ENCODE peak calls at places on chromosomes 16 and 17, in seven cellular contexts. One of them, this sample, is unnamed.

GRCh38 chr17:8408371-8408770 is 10.7 kb upstream of the RNF222 start:
- DNase-seq in PC-3: peak
- DNase-seq in SK-N-SH: no peak
- DNase-seq in MM.1S: peak
- DNase-seq in OCI-LY7: no peak
- DNase-seq in HCT116: peak
- DNase-seq in neural progenitor cell: peak
- DNase-seq in this sample: no peak

GRCh38 chr17:3592216-3592860 is 16.9 kb downstream of the TRPV1 start:
- DNase-seq in PC-3: no peak
- DNase-seq in SK-N-SH: no peak
- DNase-seq in MM.1S: no peak
- DNase-seq in OCI-LY7: no peak
- DNase-seq in HCT116: no peak
- DNase-seq in neural progenitor cell: no peak
- DNase-seq in this sample: no peak

GRCh38 chr16:86700396-86700945 is 122.1 kb downstream of the FOXL1 start:
- DNase-seq in PC-3: no peak
- DNase-seq in SK-N-SH: no peak
- DNase-seq in MM.1S: no peak
- DNase-seq in OCI-LY7: no peak
- DNase-seq in HCT116: no peak
- DNase-seq in neural progenitor cell: no peak
- DNase-seq in this sample: no peak

GRCh38 chr17:3914319-3914685 is 2.0 kb downstream of the P2RX1 start:
- DNase-seq in PC-3: no peak
- DNase-seq in SK-N-SH: no peak
- DNase-seq in MM.1S: peak
- DNase-seq in OCI-LY7: peak
- DNase-seq in HCT116: no peak
- DNase-seq in neural progenitor cell: no peak
- DNase-seq in this sample: no peak

GRCh38 chr17:47864791-47865216 is 13.8 kb upstream of the SP6 start:
- DNase-seq in PC-3: peak
- DNase-seq in SK-N-SH: no peak
- DNase-seq in MM.1S: peak
- DNase-seq in OCI-LY7: no peak
- DNase-seq in HCT116: no peak
- DNase-seq in neural progenitor cell: no peak
- DNase-seq in this sample: no peak

GRCh38 chr17:42188749-42189650 is 3.7 kb upstream of the HCRT start:
- DNase-seq in PC-3: no peak
- DNase-seq in SK-N-SH: peak
- DNase-seq in MM.1S: no peak
- DNase-seq in OCI-LY7: no peak
- DNase-seq in HCT116: no peak
- DNase-seq in neural progenitor cell: no peak
- DNase-seq in this sample: no peak

GRCh38 chr16:81491522-81492188 is 47.0 kb downstream of the CMIP start:
- DNase-seq in PC-3: no peak
- DNase-seq in SK-N-SH: no peak
- DNase-seq in MM.1S: no peak
- DNase-seq in OCI-LY7: no peak
- DNase-seq in HCT116: no peak
- DNase-seq in neural progenitor cell: no peak
- DNase-seq in this sample: no peak

GRCh38 chr16:70715860-70716357 is 30.1 kb upstream of the MTSS2 start:
- DNase-seq in PC-3: peak
- DNase-seq in SK-N-SH: peak
- DNase-seq in MM.1S: no peak
- DNase-seq in OCI-LY7: no peak
- DNase-seq in HCT116: no peak
- DNase-seq in neural progenitor cell: no peak
- DNase-seq in this sample: peak

GRCh38 chr16:80602894-80603293 is 62.1 kb downstream of the DYNLRB2 start:
- DNase-seq in PC-3: peak
- DNase-seq in SK-N-SH: no peak
- DNase-seq in MM.1S: no peak
- DNase-seq in OCI-LY7: no peak
- DNase-seq in HCT116: no peak
- DNase-seq in neural progenitor cell: no peak
- DNase-seq in this sample: no peak

GRCh38 chr17:77035526-77035925 is 105.2 kb upstream of the SEC14L1 start:
- DNase-seq in PC-3: no peak
- DNase-seq in SK-N-SH: no peak
- DNase-seq in MM.1S: no peak
- DNase-seq in OCI-LY7: no peak
- DNase-seq in HCT116: no peak
- DNase-seq in neural progenitor cell: no peak
- DNase-seq in this sample: no peak

GRCh38 chr17:77049440-77049839 is 91.3 kb upstream of the SEC14L1 start:
- DNase-seq in PC-3: no peak
- DNase-seq in SK-N-SH: no peak
- DNase-seq in MM.1S: no peak
- DNase-seq in OCI-LY7: peak
- DNase-seq in HCT116: peak
- DNase-seq in neural progenitor cell: no peak
- DNase-seq in this sample: no peak

GRCh38 chr17:39965017-39965699 is 2.4 kb downstream of the GSDMA start:
- DNase-seq in PC-3: no peak
- DNase-seq in SK-N-SH: no peak
- DNase-seq in MM.1S: no peak
- DNase-seq in OCI-LY7: no peak
- DNase-seq in HCT116: no peak
- DNase-seq in neural progenitor cell: no peak
- DNase-seq in this sample: no peak

GRCh38 chr17:77124192-77124908 is 16.4 kb upstream of the SEC14L1 start:
- DNase-seq in PC-3: peak
- DNase-seq in SK-N-SH: no peak
- DNase-seq in MM.1S: no peak
- DNase-seq in OCI-LY7: no peak
- DNase-seq in HCT116: peak
- DNase-seq in neural progenitor cell: no peak
- DNase-seq in this sample: no peak

DNA sequence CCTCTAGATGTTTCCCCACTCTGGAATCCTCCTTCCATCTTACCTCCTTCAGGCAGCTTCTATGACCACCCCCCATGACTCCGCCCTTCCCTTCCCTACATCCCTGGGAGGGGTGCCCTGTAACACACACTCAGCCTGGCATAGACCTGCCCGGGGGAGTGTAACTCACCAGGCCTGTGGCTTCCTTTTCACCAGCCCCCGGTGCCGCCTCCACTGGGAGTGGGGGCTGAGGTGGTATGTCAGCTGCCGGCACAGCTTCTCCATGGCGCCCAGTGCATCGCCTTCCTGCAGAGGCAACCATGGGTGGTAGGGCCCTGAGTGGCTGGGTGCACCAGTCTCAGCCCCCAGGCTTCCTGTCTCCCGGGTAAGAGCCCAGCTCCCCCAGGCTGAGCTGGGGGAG is 32.3 kb downstream of the TRPV2 start:
- DNase-seq in PC-3: no peak
- DNase-seq in SK-N-SH: no peak
- DNase-seq in MM.1S: no peak
- DNase-seq in OCI-LY7: no peak
- DNase-seq in HCT116: no peak
- DNase-seq in neural progenitor cell: no peak
- DNase-seq in this sample: no peak
- TF ChIP-seq EZH2phosphoT487 in PC-3: no peak
- TF ChIP-seq EZH2phosphoT487 in SK-N-SH: no peak
- TF ChIP-seq EZH2phosphoT487 in MM.1S: no peak
- TF ChIP-seq EZH2phosphoT487 in OCI-LY7: no peak
- TF ChIP-seq EZH2phosphoT487 in HCT116: no peak
- TF ChIP-seq EZH2phosphoT487 in neural progenitor cell: no peak
- TF ChIP-seq EZH2phosphoT487 in this sample: no peak

GRCh38 chr17:71633391-71633849 is 487.4 kb upstream of the SOX9 start:
- DNase-seq in PC-3: peak
- DNase-seq in SK-N-SH: no peak
- DNase-seq in MM.1S: peak
- DNase-seq in OCI-LY7: no peak
- DNase-seq in HCT116: peak
- DNase-seq in neural progenitor cell: no peak
- DNase-seq in this sample: peak
- TF ChIP-seq EZH2phosphoT487 in PC-3: no peak
- TF ChIP-seq EZH2phosphoT487 in SK-N-SH: no peak
- TF ChIP-seq EZH2phosphoT487 in MM.1S: no peak
- TF ChIP-seq EZH2phosphoT487 in OCI-LY7: no peak
- TF ChIP-seq EZH2phosphoT487 in HCT116: no peak
- TF ChIP-seq EZH2phosphoT487 in neural progenitor cell: no peak
- TF ChIP-seq EZH2phosphoT487 in this sample: no peak

DNA sequence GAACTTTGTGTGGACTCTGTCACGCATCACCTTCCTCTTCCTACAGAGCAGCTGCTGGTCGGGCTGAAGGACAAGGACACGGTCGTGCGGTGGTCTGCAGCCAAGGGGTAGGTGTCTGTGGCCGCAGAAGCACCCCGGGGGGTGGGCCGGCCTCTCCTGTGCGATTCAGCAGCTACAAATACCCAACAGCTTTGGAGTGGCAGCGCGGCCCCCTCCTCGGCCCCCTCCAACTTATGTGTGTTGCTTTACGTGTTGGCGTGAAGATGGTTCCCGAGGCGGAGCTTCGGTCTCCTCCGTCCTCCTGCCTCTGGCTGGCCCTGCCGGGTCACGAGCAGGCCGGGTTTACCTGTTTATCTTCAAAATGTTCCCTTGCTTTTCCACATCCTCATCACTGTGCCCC is 32.3 kb downstream of the ZNF750 start:
- DNase-seq in PC-3: no peak
- DNase-seq in SK-N-SH: no peak
- DNase-seq in MM.1S: no peak
- DNase-seq in OCI-LY7: no peak
- DNase-seq in HCT116: no peak
- DNase-seq in neural progenitor cell: no peak
- DNase-seq in this sample: no peak
- TF ChIP-seq EZH2phosphoT487 in PC-3: no peak
- TF ChIP-seq EZH2phosphoT487 in SK-N-SH: no peak
- TF ChIP-seq EZH2phosphoT487 in MM.1S: no peak
- TF ChIP-seq EZH2phosphoT487 in OCI-LY7: no peak
- TF ChIP-seq EZH2phosphoT487 in HCT116: no peak
- TF ChIP-seq EZH2phosphoT487 in neural progenitor cell: no peak
- TF ChIP-seq EZH2phosphoT487 in this sample: no peak

GRCh38 chr16:49023095-49023494 is 258.5 kb downstream of the CBLN1 start:
- DNase-seq in PC-3: peak
- DNase-seq in SK-N-SH: no peak
- DNase-seq in MM.1S: no peak
- DNase-seq in OCI-LY7: no peak
- DNase-seq in HCT116: peak
- DNase-seq in neural progenitor cell: no peak
- DNase-seq in this sample: no peak
- TF ChIP-seq EZH2phosphoT487 in PC-3: no peak
- TF ChIP-seq EZH2phosphoT487 in SK-N-SH: no peak
- TF ChIP-seq EZH2phosphoT487 in MM.1S: no peak
- TF ChIP-seq EZH2phosphoT487 in OCI-LY7: no peak
- TF ChIP-seq EZH2phosphoT487 in HCT116: no peak
- TF ChIP-seq EZH2phosphoT487 in neural progenitor cell: no peak
- TF ChIP-seq EZH2phosphoT487 in this sample: no peak